ENCODE peak calls at places on chromosome 14, in eight cellular contexts. G, L, C, W, Q, S, P and D are unnamed samples.

GRCh38 chr14:33657478-33657877 is 293.4 kb downstream of the EGLN3 start:
- DNase-seq in G (no peak), L (no peak), C (no peak), W (no peak), Q (no peak), S (no peak), P (peak; percentile 30), D (no peak)

GRCh38 chr14:67650694-67651093 is 23.7 kb downstream of the VTI1B start:
- DNase-seq in G (no peak), L (no peak), C (no peak), W (no peak), Q (no peak), S (no peak), P (peak; percentile 77), D (no peak)

GRCh38 chr14:53954551-53955233 is 1.9 kb downstream of the BMP4 start:
- DNase-seq in G (no peak), L (no peak), C (no peak), W (peak; percentile 8), Q (no peak), S (no peak), P (no peak), D (no peak)

GRCh38 chr14:91113829-91114078 is at the start of gene DGLUCY:
- DNase-seq in G (no peak), L (peak; percentile 82), C (no peak), W (no peak), Q (no peak), S (peak; percentile 58), P (peak; percentile 59), D (no peak)

GRCh38 chr14:78978896-78979295 is 808.7 kb downstream of the NRXN3 start:
- DNase-seq in G (no peak), L (no peak), C (no peak), W (no peak), Q (no peak), S (no peak), P (no peak), D (no peak)

GRCh38 chr14:42140831-42141279 is 534.2 kb downstream of the LRFN5 start:
- DNase-seq in G (no peak), L (no peak), C (no peak), W (peak; percentile 61), Q (no peak), S (peak; percentile 2), P (peak; percentile 24), D (no peak)

GRCh38 chr14:33728010-33728498 is 222.8 kb downstream of the EGLN3 start:
- DNase-seq in G (no peak), L (no peak), C (no peak), W (peak; percentile 52), Q (no peak), S (no peak), P (no peak), D (no peak)

GRCh38 chr14:59507752-59508103 is 23.4 kb downstream of the JKAMP start:
- DNase-seq in G (no peak), L (no peak), C (no peak), W (no peak), Q (no peak), S (no peak), P (no peak), D (no peak)

GRCh38 chr14:71250791-71251190 is 343.5 kb downstream of the PCNX1 start:
- DNase-seq in G (no peak), L (no peak), C (no peak), W (no peak), Q (no peak), S (no peak), P (no peak), D (no peak)

GRCh38 chr14:47585447-47585846 is 90.0 kb downstream of the MDGA2 start:
- DNase-seq in G (no peak), L (no peak), C (no peak), W (no peak), Q (no peak), S (no peak), P (no peak), D (no peak)